ENCODE peak calls at places on chromosomes 16 and 17, in five cellular contexts. Y is activated CD4-positive, alpha-beta T cell treated with anti-CD3 and anti-CD28 coated beads for 48 hours; G is hippocampal formation; E is testis; H is DMS153. J is an unnamed sample.

GRCh38 chr17:58432806-58433573 is 15.7 kb upstream of the RNF43 start:
- DNase-seq in Y (no peak), G (no peak), E (no peak), H (no peak), J (no peak)

GRCh38 chr17:73586153-73586906 is 57.9 kb downstream of the SDK2 start:
- DNase-seq in Y (no peak), G (no peak), E (no peak), H (no peak), J (no peak)

GRCh38 chr17:28497931-28498330 is 8.2 kb upstream of the FOXN1 start:
- DNase-seq in Y (no peak), G (no peak), E (no peak), H (peak; percentile 47), J (no peak)

GRCh38 chr17:74744714-74745547 is 3.5 kb upstream of the NHERF1 start:
- DNase-seq in Y (peak; percentile 89), G (peak; percentile 18), E (peak; percentile 90), H (peak; percentile 62), J (peak; percentile 91)

GRCh38 chr17:29958947-29959657 is 17.7 kb downstream of the EFCAB5 start:
- DNase-seq in Y (no peak), G (no peak), E (no peak), H (no peak), J (no peak)

GRCh38 chr17:44278006-44278405 is 10.1 kb upstream of the SLC4A1 start:
- DNase-seq in Y (no peak), G (no peak), E (no peak), H (no peak), J (no peak)

GRCh38 chr17:79803997-79804855 is 7.3 kb upstream of the CBX8 start:
- DNase-seq in Y (peak; percentile 88), G (no peak), E (no peak), H (no peak), J (no peak)

GRCh38 chr16:65083181-65083845 is 38.5 kb downstream of the CDH11 start:
- DNase-seq in Y (no peak), G (no peak), E (no peak), H (no peak), J (no peak)

GRCh38 chr16:28163699-28164584 is 47.8 kb downstream of the XPO6 start:
- DNase-seq in Y (no peak), G (no peak), E (no peak), H (no peak), J (no peak)

GRCh38 chr16:74562117-74562516 is 44.8 kb downstream of the GLG1 start:
- DNase-seq in Y (no peak), G (no peak), E (no peak), H (no peak), J (no peak)

GRCh38 chr16:3744018-3744417 is 26.7 kb upstream of the TRAP1 start:
- DNase-seq in Y (no peak), G (no peak), E (no peak), H (no peak), J (no peak)

GRCh38 chr17:64055183-64056142 is 35.0 kb upstream of the ICAM2 start:
- DNase-seq in Y (no peak), G (no peak), E (no peak), H (no peak), J (no peak)

GRCh38 chr17:50534222-50534978 is 1.9 kb downstream of the EPN3 start:
- DNase-seq in Y (peak; percentile 59), G (no peak), E (no peak), H (no peak), J (peak; percentile 84)

GRCh38 chr17:80778716-80779115 is 212.9 kb upstream of the CHMP6 start:
- DNase-seq in Y (no peak), G (no peak), E (no peak), H (no peak), J (no peak)

GRCh38 chr17:80964859-80965580 is 26.6 kb upstream of the CHMP6 start:
- DNase-seq in Y (no peak), G (no peak), E (no peak), H (no peak), J (no peak)

GRCh38 chr17:69448431-69449102 is 34.1 kb downstream of the MAP2K6 start:
- DNase-seq in Y (no peak), G (peak; percentile 26), E (peak; percentile 20), H (no peak), J (peak; percentile 3)

GRCh38 chr17:46733837-46734516 is 84.5 kb downstream of the WNT3 start:
- DNase-seq in Y (no peak), G (no peak), E (no peak), H (no peak), J (no peak)

GRCh38 chr17:8345052-8345690 is 5.5 kb downstream of the ODF4 start:
- DNase-seq in Y (peak; percentile 21), G (no peak), E (no peak), H (no peak), J (no peak)

GRCh38 chr17:64466019-64466735 is 17.3 kb downstream of the MILR1 start:
- DNase-seq in Y (no peak), G (no peak), E (no peak), H (no peak), J (no peak)

GRCh38 chr16:29198231-29198630 is 208.3 kb downstream of the NPIPB11 start:
- DNase-seq in Y (no peak), G (no peak), E (no peak), H (no peak), J (no peak)

GRCh38 chr17:32265192-32265895 is at the start of gene RHBDL3:
- DNase-seq in Y (no peak), G (no peak), E (no peak), H (no peak), J (peak; percentile 27)

GRCh38 chr17:66313995-66314659 is 11.7 kb downstream of the PRKCA start:
- DNase-seq in Y (peak; percentile 65), G (no peak), E (no peak), H (no peak), J (no peak)

GRCh38 chr17:1999557-2000251 is 25.4 kb downstream of the RTN4RL1 start:
- DNase-seq in Y (no peak), G (no peak), E (peak; percentile 77), H (peak; percentile 73), J (peak; percentile 86)

GRCh38 chr16:88639231-88640038 is 1.1 kb downstream of the IL17C start:
- DNase-seq in Y (no peak), G (no peak), E (no peak), H (peak; percentile 73), J (no peak)

GRCh38 chr17:15083225-15083624 is 181.9 kb downstream of the PMP22 start:
- DNase-seq in Y (no peak), G (no peak), E (no peak), H (no peak), J (no peak)

GRCh38 chr16:65754799-65755691 is 611.4 kb upstream of the CDH5 start:
- DNase-seq in Y (no peak), G (no peak), E (no peak), H (no peak), J (no peak)

GRCh38 chr17:44541884-44542581 is 15.3 kb upstream of the FZD2 start:
- DNase-seq in Y (no peak), G (no peak), E (no peak), H (no peak), J (no peak)

GRCh38 chr16:74563828-74564263 is 43.1 kb downstream of the GLG1 start:
- DNase-seq in Y (peak; percentile 41), G (no peak), E (no peak), H (no peak), J (peak; percentile 79)

GRCh38 chr17:66963521-66964082 is 905 bp upstream of the CACNG4 start:
- DNase-seq in Y (no peak), G (no peak), E (peak; percentile 40), H (no peak), J (no peak)

GRCh38 chr17:20074489-20074888 is 65.3 kb downstream of the SPECC1 start:
- DNase-seq in Y (no peak), G (peak; percentile 34), E (no peak), H (no peak), J (no peak)

GRCh38 chr16:78437352-78437968 is 338.0 kb downstream of the WWOX start:
- DNase-seq in Y (peak; percentile 43), G (peak; percentile 29), E (peak; percentile 43), H (no peak), J (peak; percentile 20)

GRCh38 chr17:81292450-81292849 is 2.7 kb downstream of the SLC38A10 start:
- DNase-seq in Y (no peak), G (no peak), E (no peak), H (no peak), J (no peak)

GRCh38 chr16:800834-801488 is 427 bp upstream of the GNG13 start:
- DNase-seq in Y (no peak), G (no peak), E (no peak), H (no peak), J (no peak)

J was measured in adrenal gland.